ENCODE peak calls at places on chromosomes 5 and 9, in ten cellular contexts. One of them, this sample, is unnamed.

GRCh38 chr9:14106699-14107098 is 207.2 kb downstream of the NFIB start:
- DNase-seq in GM06990: no peak
- DNase-seq in choroid plexus epithelial cell: no peak
- DNase-seq in BJ: no peak
- DNase-seq in BE2C: no peak
- DNase-seq in mammary epithelial cell: no peak
- DNase-seq in astrocyte of the spinal cord: no peak
- DNase-seq in OCI-LY7: no peak
- DNase-seq in GM13977: no peak
- DNase-seq in suprapubic skin: no peak
- DNase-seq in this sample: no peak

GRCh38 chr9:72353455-72354116 is 11.4 kb downstream of the ZFAND5 start:
- DNase-seq in GM06990: no peak
- DNase-seq in choroid plexus epithelial cell: no peak
- DNase-seq in BJ: no peak
- DNase-seq in BE2C: no peak
- DNase-seq in mammary epithelial cell: no peak
- DNase-seq in astrocyte of the spinal cord: peak
- DNase-seq in OCI-LY7: no peak
- DNase-seq in GM13977: no peak
- DNase-seq in suprapubic skin: no peak
- DNase-seq in this sample: no peak

GRCh38 chr9:14349141-14349817 is 35.3 kb upstream of the NFIB start:
- DNase-seq in GM06990: no peak
- DNase-seq in choroid plexus epithelial cell: no peak
- DNase-seq in BJ: no peak
- DNase-seq in BE2C: no peak
- DNase-seq in mammary epithelial cell: peak
- DNase-seq in astrocyte of the spinal cord: peak
- DNase-seq in OCI-LY7: no peak
- DNase-seq in GM13977: no peak
- DNase-seq in suprapubic skin: no peak
- DNase-seq in this sample: no peak

GRCh38 chr5:174245506-174245905 is 200.0 kb downstream of the NSG2 start:
- DNase-seq in GM06990: no peak
- DNase-seq in choroid plexus epithelial cell: no peak
- DNase-seq in BJ: no peak
- DNase-seq in BE2C: no peak
- DNase-seq in mammary epithelial cell: no peak
- DNase-seq in astrocyte of the spinal cord: peak
- DNase-seq in OCI-LY7: no peak
- DNase-seq in GM13977: no peak
- DNase-seq in suprapubic skin: no peak
- DNase-seq in this sample: no peak

GRCh38 chr5:129619782-129620181 is 128.1 kb upstream of the MINAR2 start:
- DNase-seq in GM06990: no peak
- DNase-seq in choroid plexus epithelial cell: no peak
- DNase-seq in BJ: no peak
- DNase-seq in BE2C: no peak
- DNase-seq in mammary epithelial cell: no peak
- DNase-seq in astrocyte of the spinal cord: no peak
- DNase-seq in OCI-LY7: no peak
- DNase-seq in GM13977: no peak
- DNase-seq in suprapubic skin: no peak
- DNase-seq in this sample: no peak

GRCh38 chr9:27945386-27945785 is 372.1 kb upstream of the C9orf72 start:
- DNase-seq in GM06990: no peak
- DNase-seq in choroid plexus epithelial cell: peak
- DNase-seq in BJ: no peak
- DNase-seq in BE2C: no peak
- DNase-seq in mammary epithelial cell: peak
- DNase-seq in astrocyte of the spinal cord: peak
- DNase-seq in OCI-LY7: no peak
- DNase-seq in GM13977: no peak
- DNase-seq in suprapubic skin: no peak
- DNase-seq in this sample: no peak

GRCh38 chr9:91151014-91151740 is 210.5 kb downstream of the AUH start:
- DNase-seq in GM06990: peak
- DNase-seq in choroid plexus epithelial cell: peak
- DNase-seq in BJ: peak
- DNase-seq in BE2C: no peak
- DNase-seq in mammary epithelial cell: peak
- DNase-seq in astrocyte of the spinal cord: peak
- DNase-seq in OCI-LY7: no peak
- DNase-seq in GM13977: peak
- DNase-seq in suprapubic skin: no peak
- DNase-seq in this sample: no peak

GRCh38 chr9:2291980-2292704 is 277.0 kb downstream of the SMARCA2 start:
- DNase-seq in GM06990: no peak
- DNase-seq in choroid plexus epithelial cell: peak
- DNase-seq in BJ: no peak
- DNase-seq in BE2C: peak
- DNase-seq in mammary epithelial cell: peak
- DNase-seq in astrocyte of the spinal cord: peak
- DNase-seq in OCI-LY7: no peak
- DNase-seq in GM13977: no peak
- DNase-seq in suprapubic skin: no peak
- DNase-seq in this sample: no peak

GRCh38 chr5:93583525-93583798 is 440 bp downstream of the NR2F1 start:
- DNase-seq in GM06990: no peak
- DNase-seq in choroid plexus epithelial cell: peak
- DNase-seq in BJ: no peak
- DNase-seq in BE2C: no peak
- DNase-seq in mammary epithelial cell: no peak
- DNase-seq in astrocyte of the spinal cord: no peak
- DNase-seq in OCI-LY7: no peak
- DNase-seq in GM13977: no peak
- DNase-seq in suprapubic skin: no peak
- DNase-seq in this sample: no peak
- TF ChIP-seq CTCF in GM06990: no peak
- TF ChIP-seq CTCF in choroid plexus epithelial cell: no peak
- TF ChIP-seq CTCF in BJ: no peak
- TF ChIP-seq CTCF in BE2C: no peak
- TF ChIP-seq CTCF in mammary epithelial cell: no peak
- TF ChIP-seq CTCF in astrocyte of the spinal cord: no peak
- TF ChIP-seq CTCF in OCI-LY7: no peak
- TF ChIP-seq CTCF in GM13977: no peak
- TF ChIP-seq CTCF in suprapubic skin: no peak
- TF ChIP-seq CTCF in this sample: no peak

GRCh38 chr5:95111141-95111540 is 173.8 kb downstream of the MCTP1 start:
- DNase-seq in GM06990: no peak
- DNase-seq in choroid plexus epithelial cell: no peak
- DNase-seq in BJ: no peak
- DNase-seq in BE2C: no peak
- DNase-seq in mammary epithelial cell: no peak
- DNase-seq in astrocyte of the spinal cord: no peak
- DNase-seq in OCI-LY7: no peak
- DNase-seq in GM13977: no peak
- DNase-seq in suprapubic skin: no peak
- DNase-seq in this sample: no peak

GRCh38 chr5:95110112-95110511 is 174.8 kb downstream of the MCTP1 start:
- DNase-seq in GM06990: no peak
- DNase-seq in choroid plexus epithelial cell: no peak
- DNase-seq in BJ: no peak
- DNase-seq in BE2C: no peak
- DNase-seq in mammary epithelial cell: no peak
- DNase-seq in astrocyte of the spinal cord: no peak
- DNase-seq in OCI-LY7: no peak
- DNase-seq in GM13977: no peak
- DNase-seq in suprapubic skin: no peak
- DNase-seq in this sample: no peak

GRCh38 chr5:95114902-95115301 is 170.0 kb downstream of the MCTP1 start:
- DNase-seq in GM06990: no peak
- DNase-seq in choroid plexus epithelial cell: no peak
- DNase-seq in BJ: no peak
- DNase-seq in BE2C: no peak
- DNase-seq in mammary epithelial cell: no peak
- DNase-seq in astrocyte of the spinal cord: no peak
- DNase-seq in OCI-LY7: no peak
- DNase-seq in GM13977: no peak
- DNase-seq in suprapubic skin: no peak
- DNase-seq in this sample: no peak

GRCh38 chr5:95114305-95114704 is 170.6 kb downstream of the MCTP1 start:
- DNase-seq in GM06990: no peak
- DNase-seq in choroid plexus epithelial cell: no peak
- DNase-seq in BJ: no peak
- DNase-seq in BE2C: no peak
- DNase-seq in mammary epithelial cell: no peak
- DNase-seq in astrocyte of the spinal cord: no peak
- DNase-seq in OCI-LY7: no peak
- DNase-seq in GM13977: no peak
- DNase-seq in suprapubic skin: no peak
- DNase-seq in this sample: no peak

GRCh38 chr5:95113489-95113888 is 171.4 kb downstream of the MCTP1 start:
- DNase-seq in GM06990: no peak
- DNase-seq in choroid plexus epithelial cell: peak
- DNase-seq in BJ: peak
- DNase-seq in BE2C: no peak
- DNase-seq in mammary epithelial cell: peak
- DNase-seq in astrocyte of the spinal cord: peak
- DNase-seq in OCI-LY7: no peak
- DNase-seq in GM13977: no peak
- DNase-seq in suprapubic skin: no peak
- DNase-seq in this sample: no peak
- TF ChIP-seq CTCF in GM06990: no peak
- TF ChIP-seq CTCF in choroid plexus epithelial cell: peak
- TF ChIP-seq CTCF in BJ: peak
- TF ChIP-seq CTCF in BE2C: no peak
- TF ChIP-seq CTCF in mammary epithelial cell: no peak
- TF ChIP-seq CTCF in astrocyte of the spinal cord: peak
- TF ChIP-seq CTCF in OCI-LY7: no peak
- TF ChIP-seq CTCF in GM13977: no peak
- TF ChIP-seq CTCF in suprapubic skin: no peak
- TF ChIP-seq CTCF in this sample: peak

DNA sequence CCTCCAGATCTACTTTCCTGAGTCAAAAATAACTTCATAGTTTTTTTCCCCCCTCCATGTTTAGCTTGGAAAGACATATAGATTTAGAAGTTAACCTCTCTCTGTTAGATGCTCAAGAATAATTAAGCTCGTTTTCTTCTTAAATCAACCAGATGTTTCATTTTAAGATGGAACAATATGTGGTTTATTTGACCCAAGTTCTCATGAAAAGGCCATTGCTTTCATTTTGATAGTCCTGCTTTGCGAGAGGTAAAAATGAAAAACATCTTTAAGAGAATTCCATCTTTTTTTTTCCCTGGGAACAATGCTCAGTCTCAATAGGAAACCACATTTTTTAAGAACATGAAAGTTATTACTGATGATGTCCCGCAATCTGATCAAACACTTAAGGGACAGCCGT is 27.8 kb upstream of the GAS1 start:
- DNase-seq in GM06990: no peak
- DNase-seq in choroid plexus epithelial cell: no peak
- DNase-seq in BJ: peak
- DNase-seq in BE2C: no peak
- DNase-seq in mammary epithelial cell: no peak
- DNase-seq in astrocyte of the spinal cord: no peak
- DNase-seq in OCI-LY7: no peak
- DNase-seq in GM13977: no peak
- DNase-seq in suprapubic skin: no peak
- DNase-seq in this sample: no peak
- TF ChIP-seq CTCF in GM06990: no peak
- TF ChIP-seq CTCF in choroid plexus epithelial cell: no peak
- TF ChIP-seq CTCF in BJ: no peak
- TF ChIP-seq CTCF in BE2C: no peak
- TF ChIP-seq CTCF in mammary epithelial cell: no peak
- TF ChIP-seq CTCF in astrocyte of the spinal cord: no peak
- TF ChIP-seq CTCF in OCI-LY7: no peak
- TF ChIP-seq CTCF in GM13977: no peak
- TF ChIP-seq CTCF in suprapubic skin: no peak
- TF ChIP-seq CTCF in this sample: no peak

GRCh38 chr9:133423216-133423615 is 1.0 kb downstream of the ADAMTS13 start:
- DNase-seq in GM06990: no peak
- DNase-seq in choroid plexus epithelial cell: peak
- DNase-seq in BJ: no peak
- DNase-seq in BE2C: no peak
- DNase-seq in mammary epithelial cell: no peak
- DNase-seq in astrocyte of the spinal cord: no peak
- DNase-seq in OCI-LY7: no peak
- DNase-seq in GM13977: no peak
- DNase-seq in suprapubic skin: no peak
- DNase-seq in this sample: no peak

GRCh38 chr9:133419005-133419404 is 1.2 kb upstream of the REXO4 start:
- DNase-seq in GM06990: no peak
- DNase-seq in choroid plexus epithelial cell: no peak
- DNase-seq in BJ: no peak
- DNase-seq in BE2C: no peak
- DNase-seq in mammary epithelial cell: no peak
- DNase-seq in astrocyte of the spinal cord: no peak
- DNase-seq in OCI-LY7: no peak
- DNase-seq in GM13977: no peak
- DNase-seq in suprapubic skin: no peak
- DNase-seq in this sample: no peak

GRCh38 chr9:133420392-133420827 is 1.8 kb upstream of the ADAMTS13 start:
- DNase-seq in GM06990: peak
- DNase-seq in choroid plexus epithelial cell: no peak
- DNase-seq in BJ: no peak
- DNase-seq in BE2C: no peak
- DNase-seq in mammary epithelial cell: no peak
- DNase-seq in astrocyte of the spinal cord: no peak
- DNase-seq in OCI-LY7: peak
- DNase-seq in GM13977: peak
- DNase-seq in suprapubic skin: no peak
- DNase-seq in this sample: no peak

GRCh38 chr9:133424187-133424586 is 2.0 kb downstream of the ADAMTS13 start:
- DNase-seq in GM06990: no peak
- DNase-seq in choroid plexus epithelial cell: no peak
- DNase-seq in BJ: no peak
- DNase-seq in BE2C: no peak
- DNase-seq in mammary epithelial cell: no peak
- DNase-seq in astrocyte of the spinal cord: no peak
- DNase-seq in OCI-LY7: no peak
- DNase-seq in GM13977: no peak
- DNase-seq in suprapubic skin: no peak
- DNase-seq in this sample: no peak

DNA sequence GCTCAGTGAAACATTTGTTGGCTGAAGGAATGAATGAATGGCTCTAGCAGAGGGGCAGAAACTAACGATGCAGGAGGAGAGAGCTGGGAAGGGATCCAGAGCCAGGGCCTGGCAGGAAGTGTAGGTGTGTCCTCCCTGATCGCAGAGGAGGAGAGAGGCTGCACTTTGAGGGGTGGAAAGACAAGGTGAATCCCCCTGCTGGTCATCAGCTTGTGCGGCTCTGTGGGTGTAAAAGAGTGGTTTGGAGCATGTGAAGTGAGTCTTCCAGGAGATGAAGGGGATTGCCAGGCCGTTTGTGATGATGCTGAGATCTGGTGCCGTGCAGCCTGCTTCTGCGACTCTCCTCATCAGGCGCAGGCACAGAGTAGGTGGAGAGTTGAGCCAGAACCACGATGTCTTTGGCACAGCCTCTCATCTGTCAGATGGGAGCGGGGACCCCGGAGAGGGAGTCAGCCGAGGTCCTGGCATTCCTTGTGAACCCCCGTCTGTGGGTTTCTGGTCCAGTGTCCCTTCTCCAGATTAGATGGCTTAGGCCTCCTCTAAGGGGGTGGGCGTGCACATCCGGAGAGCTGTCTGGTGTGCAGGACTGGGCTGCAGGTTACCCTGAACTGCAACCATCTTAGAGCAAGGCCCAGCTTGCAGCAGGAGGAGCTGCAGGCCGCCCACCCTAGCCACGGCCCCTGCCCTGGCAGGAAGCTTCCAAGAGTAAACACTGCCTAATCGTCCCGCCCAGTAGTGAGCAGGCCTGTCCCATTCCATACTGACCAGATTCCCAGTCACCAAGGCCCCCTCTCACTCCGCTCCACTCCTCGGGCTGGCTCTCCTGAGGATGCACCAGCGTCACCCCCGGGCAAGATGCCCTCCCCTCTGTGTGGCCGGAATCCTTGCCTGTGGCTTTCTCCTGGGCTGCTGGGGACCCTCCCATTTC is at the start of gene ADAMTS13:
- DNase-seq in GM06990: peak
- DNase-seq in choroid plexus epithelial cell: peak
- DNase-seq in BJ: no peak
- DNase-seq in BE2C: peak
- DNase-seq in mammary epithelial cell: no peak
- DNase-seq in astrocyte of the spinal cord: no peak
- DNase-seq in OCI-LY7: peak
- DNase-seq in GM13977: peak
- DNase-seq in suprapubic skin: no peak
- DNase-seq in this sample: no peak
- TF ChIP-seq CTCF in GM06990: peak
- TF ChIP-seq CTCF in choroid plexus epithelial cell: peak
- TF ChIP-seq CTCF in BJ: no peak
- TF ChIP-seq CTCF in BE2C: peak
- TF ChIP-seq CTCF in mammary epithelial cell: no peak
- TF ChIP-seq CTCF in astrocyte of the spinal cord: peak
- TF ChIP-seq CTCF in OCI-LY7: peak
- TF ChIP-seq CTCF in GM13977: peak
- TF ChIP-seq CTCF in suprapubic skin: no peak
- TF ChIP-seq CTCF in this sample: peak

This sample was measured in chondrocyte.